ENCODE peak calls at places on chromosomes 5 and 9, in four cellular contexts. A, N, S and D are unnamed samples.

GRCh38 chr9:110027624-110028023 is 180.3 kb downstream of the C9orf152 start:
- DNase-seq in A (peak), N (no peak), S (no peak), D (no peak)

GRCh38 chr9:13220837-13221236 is 58.7 kb downstream of the MPDZ start:
- DNase-seq in N (no peak), A (no peak), S (no peak), D (no peak)

GRCh38 chr5:34923694-34924461 is 5.5 kb upstream of the DNAJC21 start:
- DNase-seq in N (no peak), A (no peak), S (no peak), D (no peak)

GRCh38 chr5:113204525-113205161 is 228.0 kb downstream of the DCP2 start:
- DNase-seq in A (no peak), S (peak), N (no peak), D (peak)

GRCh38 chr5:172511952-172512351 is 57.6 kb upstream of the SH3PXD2B start:
- DNase-seq in S (no peak), N (no peak), A (no peak), D (no peak)

GRCh38 chr9:124569942-124570341 is 62.7 kb upstream of the NR5A1 start:
- DNase-seq in N (no peak), A (no peak), S (no peak), D (no peak)

GRCh38 chr5:7869474-7870136 is 657 bp downstream of the MTRR start:
- DNase-seq in S (no peak), A (peak), N (no peak), D (no peak)

GRCh38 chr9:133224762-133225161 is 15.7 kb upstream of the OBP2B start:
- DNase-seq in A (no peak), S (no peak), N (no peak), D (no peak)

GRCh38 chr5:127820910-127821553 is 117.8 kb downstream of the CCDC192 start:
- DNase-seq in N (no peak), S (peak), A (no peak), D (no peak)

GRCh38 chr5:100505984-100506670 is 29.0 kb upstream of the FAM174A start:
- DNase-seq in N (no peak), S (peak), A (no peak), D (no peak)